ENCODE peak calls at places on chromosome 9, in nine cellular contexts. N, B, D, E, G, R, Q, K and O are unnamed samples.
A peak's percentile ranks its signal among the peaks of the same experiment; 100 is the strongest.

GRCh38 chr9:114224247-114224610 is 68.9 kb downstream of the COL27A1 start:
- DNase-seq in D (no peak), K (peak; percentile 91), R (no peak), B (no peak), N (peak; percentile 64), Q (no peak), E (no peak), G (no peak), O (no peak)

GRCh38 chr9:8395022-8395421 is 595.4 kb upstream of the DMAC1 start:
- DNase-seq in D (no peak), K (no peak), Q (no peak), B (no peak), E (no peak), G (no peak), R (no peak), N (no peak), O (no peak)

GRCh38 chr9:88980732-88981336 is 10.4 kb upstream of the S1PR3 start:
- DNase-seq in B (no peak), D (no peak), E (no peak), G (no peak), K (no peak), R (no peak), Q (no peak), N (no peak), O (no peak)

GRCh38 chr9:106878943-106879916 is 16.3 kb downstream of the ZNF462 start:
- DNase-seq in B (peak; percentile 94), R (peak; percentile 72), G (no peak), E (peak; percentile 31), K (peak; percentile 35), N (no peak), D (peak; percentile 79), Q (peak; percentile 96), O (no peak)

GRCh38 chr9:101477736-101478135 is 42.2 kb upstream of the ALDOB start:
- DNase-seq in G (no peak), E (no peak), Q (no peak), R (no peak), D (no peak), N (no peak), K (no peak), B (no peak), O (no peak)

GRCh38 chr9:136079916-136080246 is 15.2 kb downstream of the NACC2 start:
- DNase-seq in N (no peak), E (no peak), Q (no peak), R (peak; percentile 71), D (no peak), G (no peak), B (peak; percentile 71), K (no peak), O (no peak)

GRCh38 chr9:94553029-94553938 is 1.6 kb upstream of the PCAT7 start:
- DNase-seq in G (no peak), Q (no peak), K (peak; percentile 68), N (no peak), E (no peak), D (no peak), B (no peak), R (no peak), O (peak; percentile 57)

GRCh38 chr9:38019731-38020130 is 49.3 kb downstream of the SHB start:
- DNase-seq in Q (no peak), E (no peak), G (no peak), K (no peak), N (no peak), D (no peak), B (no peak), R (no peak), O (no peak)

GRCh38 chr9:82117025-82117424 is 128.5 kb downstream of the SPATA31D1 start:
- DNase-seq in R (no peak), G (no peak), D (no peak), B (no peak), E (no peak), K (no peak), N (no peak), Q (peak; percentile 84), O (no peak)

GRCh38 chr9:93107825-93108161 is 11.8 kb downstream of the CARD19 start:
- DNase-seq in N (no peak), B (peak; percentile 35), G (no peak), Q (peak; percentile 48), R (peak; percentile 12), K (no peak), E (no peak), D (no peak), O (no peak)
- H3K4me1 ChIP-seq in N (peaks cover 17% of the 10 kb centered on the region), B (peaks cover 5% of the 10 kb centered on the region), G (peaks cover 49% of the 10 kb centered on the region), Q (peaks cover 30% of the 10 kb centered on the region), R (peaks cover 3% of the 10 kb centered on the region), K (peaks cover 24% of the 10 kb centered on the region), E (no peaks in the 10 kb centered on the region), D (no peaks in the 10 kb centered on the region), O (no peaks in the 10 kb centered on the region)

DNA sequence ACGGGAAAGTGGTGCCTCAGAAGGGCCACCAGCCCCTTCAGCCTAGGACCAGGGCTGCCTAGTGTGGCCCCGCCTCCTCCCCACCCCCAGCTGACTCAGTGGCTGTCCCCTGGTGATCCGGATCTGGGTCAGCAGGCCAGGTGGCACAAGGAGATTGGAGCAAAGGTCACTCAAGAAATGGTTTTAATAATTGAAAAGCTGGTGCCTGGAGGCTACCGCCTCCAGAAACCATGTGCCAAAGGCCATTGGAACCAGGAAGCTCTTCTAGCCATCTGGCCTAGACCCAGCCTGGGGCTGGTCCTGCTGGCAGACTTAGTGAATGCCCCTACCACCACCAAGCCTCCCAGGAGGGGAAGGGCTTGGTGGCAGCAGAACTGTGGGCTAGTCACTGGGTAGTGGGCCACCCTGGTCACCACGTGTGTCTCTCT is 1.5 kb downstream of the ST6GALNAC4 start:
- DNase-seq in K (no peak), G (no peak), D (peak; percentile 51), R (peak; percentile 76), N (no peak), E (no peak), B (no peak), Q (no peak), O (no peak)
- H3K4me3 ChIP-seq in K (no peak overlapping the region), G (peak overlapping the region; percentile 22), D (no peak overlapping the region), R (no peak overlapping the region), N (no peak overlapping the region), E (peak overlapping the region; percentile 48), B (no peak overlapping the region), Q (no peak overlapping the region), O (no peak overlapping the region)

GRCh38 chr9:129988607-129989361 is 54.2 kb downstream of the FNBP1 start:
- DNase-seq in G (peak; percentile 24), D (no peak), Q (no peak), N (no peak), B (no peak), R (no peak), E (no peak), K (no peak), O (no peak)
- H3K4me1 ChIP-seq in G (peaks cover 57% of the 10 kb centered on the region), D (peaks cover 2% of the 10 kb centered on the region), Q (peaks cover 6% of the 10 kb centered on the region), N (peaks cover 20% of the 10 kb centered on the region), B (peaks cover 60% of the 10 kb centered on the region), R (no peaks in the 10 kb centered on the region), E (no peaks in the 10 kb centered on the region), K (peaks cover 34% of the 10 kb centered on the region), O (no peaks in the 10 kb centered on the region)

GRCh38 chr9:7315746-7316457 is 483.7 kb downstream of the DMAC1 start:
- DNase-seq in G (no peak), E (no peak), K (no peak), D (no peak), B (no peak), R (no peak), N (no peak), Q (no peak), O (no peak)
- H3K4me3 ChIP-seq in G (no peak overlapping the region), E (no peak overlapping the region), K (no peak overlapping the region), D (no peak overlapping the region), B (no peak overlapping the region), R (no peak overlapping the region), N (no peak overlapping the region), Q (no peak overlapping the region), O (no peak overlapping the region)

DNA sequence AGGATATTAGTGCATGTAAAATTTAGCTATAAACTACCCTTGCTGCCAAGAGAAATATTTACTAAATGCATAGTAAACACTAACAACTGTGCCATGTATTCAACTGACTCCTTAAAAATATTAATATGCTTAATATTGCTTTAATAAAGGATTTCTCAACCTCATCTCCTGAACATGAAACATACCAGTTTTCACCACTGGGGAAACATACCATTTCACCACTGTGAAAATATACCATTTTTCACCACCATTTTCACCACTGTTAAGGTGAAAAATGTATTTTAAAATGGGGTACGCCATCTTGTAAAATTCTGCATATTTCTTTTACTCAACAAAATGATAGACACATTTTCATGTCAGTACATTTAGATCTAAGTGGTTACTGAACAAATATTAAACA is 4.5 kb downstream of the RAB14 start:
- DNase-seq in Q (no peak), E (no peak), N (peak; percentile 21), B (no peak), G (no peak), D (no peak), K (no peak), R (no peak), O (no peak)
- H3K4me1 ChIP-seq in Q (peaks cover 83% of the 10 kb centered on the region), E (peaks cover 39% of the 10 kb centered on the region), N (peaks cover 82% of the 10 kb centered on the region), B (peaks cover 88% of the 10 kb centered on the region), G (peaks cover 76% of the 10 kb centered on the region), D (peaks cover 8% of the 10 kb centered on the region), K (peaks cover 27% of the 10 kb centered on the region), R (peaks cover 57% of the 10 kb centered on the region), O (peaks cover 46% of the 10 kb centered on the region)

DNA sequence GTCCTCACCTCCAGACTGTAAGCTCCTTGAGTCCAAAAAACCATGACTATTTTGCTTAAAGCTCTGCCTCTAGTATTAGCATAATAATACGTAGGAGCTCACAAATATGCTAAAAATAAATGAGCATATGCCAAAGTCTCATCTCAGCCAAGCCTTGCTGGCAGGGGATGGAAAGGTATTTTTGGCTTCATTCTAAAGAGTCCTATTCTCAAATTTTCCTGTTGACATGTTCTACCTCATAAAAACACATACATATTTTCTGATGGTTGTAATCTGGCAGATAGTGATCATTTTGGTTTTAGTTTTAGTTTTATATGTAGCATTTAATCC is 55.6 kb downstream of the PIP5K1B start:
- DNase-seq in B (no peak), D (no peak), G (no peak), E (no peak), Q (no peak), K (no peak), N (no peak), R (no peak), O (no peak)
- H3K4me3 ChIP-seq in B (no peak overlapping the region), D (no peak overlapping the region), G (no peak overlapping the region), E (no peak overlapping the region), Q (no peak overlapping the region), K (no peak overlapping the region), N (no peak overlapping the region), R (no peak overlapping the region), O (no peak overlapping the region)

DNA sequence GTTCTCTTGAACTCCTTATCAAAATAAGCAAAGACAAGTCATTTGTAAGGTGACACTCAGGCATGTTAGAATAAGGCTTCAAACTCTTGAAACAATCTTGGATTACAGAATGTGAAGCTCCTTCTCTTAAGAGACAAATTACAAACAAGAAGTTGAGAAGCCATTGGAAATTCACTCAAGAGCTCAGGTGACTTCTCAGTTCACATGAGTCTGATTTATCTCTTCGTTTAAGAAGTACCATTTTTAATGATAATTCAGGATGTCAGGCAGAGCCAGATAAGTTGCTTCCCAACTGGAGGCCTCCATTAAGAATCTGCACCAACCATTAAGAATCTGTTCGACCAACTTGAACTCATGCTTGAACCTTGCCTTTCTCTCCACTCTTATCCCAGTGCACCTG is 60.4 kb upstream of the LPAR1 start:
- DNase-seq in G (no peak), B (no peak), Q (no peak), E (no peak), D (no peak), K (no peak), R (no peak), N (no peak), O (no peak)
- H3K4me1 ChIP-seq in G (no peaks in the 10 kb centered on the region), B (no peaks in the 10 kb centered on the region), Q (no peaks in the 10 kb centered on the region), E (no peaks in the 10 kb centered on the region), D (peaks cover 2% of the 10 kb centered on the region), K (peaks cover 10% of the 10 kb centered on the region), R (no peaks in the 10 kb centered on the region), N (peaks cover 13% of the 10 kb centered on the region), O (peaks cover 5% of the 10 kb centered on the region)